ENCODE peak calls at places on chromosomes 5 and 9, in ten cellular contexts. One of them, this sample, is unnamed.

GRCh38 chr5:33556330-33557328 is 115.9 kb downstream of the TARS1 start:
- DNase-seq in cardiac fibroblast: no peak
- DNase-seq in GM23248: no peak
- DNase-seq in mucosa of descending colon: no peak
- DNase-seq in WERI-Rb-1: no peak
- DNase-seq in SK-N-SH: no peak
- DNase-seq in A673: no peak
- DNase-seq in prostate gland: no peak
- DNase-seq in tibial nerve: no peak
- DNase-seq in CD4-positive, alpha-beta memory T cell: no peak
- DNase-seq in this sample: no peak

GRCh38 chr5:15620501-15620900 is 120.5 kb downstream of the FBXL7 start:
- DNase-seq in cardiac fibroblast: peak; percentile 86
- DNase-seq in GM23248: peak; percentile 95
- DNase-seq in mucosa of descending colon: no peak
- DNase-seq in WERI-Rb-1: no peak
- DNase-seq in SK-N-SH: no peak
- DNase-seq in A673: no peak
- DNase-seq in prostate gland: no peak
- DNase-seq in tibial nerve: peak; percentile 14
- DNase-seq in CD4-positive, alpha-beta memory T cell: no peak
- DNase-seq in this sample: no peak

GRCh38 chr5:126438267-126438666 is 15.1 kb downstream of the GRAMD2B start:
- DNase-seq in cardiac fibroblast: no peak
- DNase-seq in GM23248: no peak
- DNase-seq in mucosa of descending colon: no peak
- DNase-seq in WERI-Rb-1: no peak
- DNase-seq in SK-N-SH: no peak
- DNase-seq in A673: no peak
- DNase-seq in prostate gland: no peak
- DNase-seq in tibial nerve: no peak
- DNase-seq in CD4-positive, alpha-beta memory T cell: no peak
- DNase-seq in this sample: no peak

GRCh38 chr5:1050449-1051365 is 42.1 kb downstream of the NKD2 start:
- DNase-seq in cardiac fibroblast: no peak
- DNase-seq in GM23248: no peak
- DNase-seq in mucosa of descending colon: no peak
- DNase-seq in WERI-Rb-1: no peak
- DNase-seq in SK-N-SH: peak; percentile 37
- DNase-seq in A673: no peak
- DNase-seq in prostate gland: no peak
- DNase-seq in tibial nerve: no peak
- DNase-seq in CD4-positive, alpha-beta memory T cell: no peak
- DNase-seq in this sample: no peak

GRCh38 chr9:77512876-77513275 is 135.2 kb downstream of the GNA14 start:
- DNase-seq in cardiac fibroblast: peak; percentile 26
- DNase-seq in GM23248: no peak
- DNase-seq in mucosa of descending colon: no peak
- DNase-seq in WERI-Rb-1: no peak
- DNase-seq in SK-N-SH: no peak
- DNase-seq in A673: peak; percentile 24
- DNase-seq in prostate gland: no peak
- DNase-seq in tibial nerve: no peak
- DNase-seq in CD4-positive, alpha-beta memory T cell: no peak
- DNase-seq in this sample: no peak

GRCh38 chr5:114362197-114362976 is 517 bp downstream of the KCNN2 start:
- DNase-seq in cardiac fibroblast: peak; percentile 1
- DNase-seq in GM23248: peak; percentile 4
- DNase-seq in mucosa of descending colon: no peak
- DNase-seq in WERI-Rb-1: peak; percentile 39
- DNase-seq in SK-N-SH: peak; percentile 48
- DNase-seq in A673: peak; percentile 10
- DNase-seq in prostate gland: no peak
- DNase-seq in tibial nerve: no peak
- DNase-seq in CD4-positive, alpha-beta memory T cell: no peak
- DNase-seq in this sample: no peak

GRCh38 chr9:128091144-128091543 is 23.1 kb downstream of the SLC25A25 start:
- DNase-seq in cardiac fibroblast: peak; percentile 94
- DNase-seq in GM23248: peak; percentile 93
- DNase-seq in mucosa of descending colon: peak; percentile 54
- DNase-seq in WERI-Rb-1: no peak
- DNase-seq in SK-N-SH: peak; percentile 93
- DNase-seq in A673: peak; percentile 82
- DNase-seq in prostate gland: peak; percentile 60
- DNase-seq in tibial nerve: peak; percentile 57
- DNase-seq in CD4-positive, alpha-beta memory T cell: no peak
- DNase-seq in this sample: no peak

GRCh38 chr5:29169851-29170250 is 2023.6 kb upstream of the CDH6 start:
- DNase-seq in cardiac fibroblast: no peak
- DNase-seq in GM23248: no peak
- DNase-seq in mucosa of descending colon: no peak
- DNase-seq in WERI-Rb-1: no peak
- DNase-seq in SK-N-SH: no peak
- DNase-seq in A673: no peak
- DNase-seq in prostate gland: no peak
- DNase-seq in tibial nerve: no peak
- DNase-seq in CD4-positive, alpha-beta memory T cell: no peak
- DNase-seq in this sample: no peak

GRCh38 chr5:151694035-151694485 is 7.3 kb upstream of the SPARC start:
- DNase-seq in cardiac fibroblast: peak; percentile 85
- DNase-seq in GM23248: peak; percentile 53
- DNase-seq in mucosa of descending colon: no peak
- DNase-seq in WERI-Rb-1: no peak
- DNase-seq in SK-N-SH: no peak
- DNase-seq in A673: no peak
- DNase-seq in prostate gland: no peak
- DNase-seq in tibial nerve: no peak
- DNase-seq in CD4-positive, alpha-beta memory T cell: no peak
- DNase-seq in this sample: no peak

GRCh38 chr9:137417161-137418021 is 5.6 kb downstream of the EXD3 start:
- DNase-seq in cardiac fibroblast: no peak
- DNase-seq in GM23248: no peak
- DNase-seq in mucosa of descending colon: peak; percentile 45
- DNase-seq in WERI-Rb-1: no peak
- DNase-seq in SK-N-SH: no peak
- DNase-seq in A673: no peak
- DNase-seq in prostate gland: no peak
- DNase-seq in tibial nerve: no peak
- DNase-seq in CD4-positive, alpha-beta memory T cell: no peak
- DNase-seq in this sample: no peak

GRCh38 chr5:80082221-80082620 is 47.1 kb downstream of the THBS4 start:
- DNase-seq in cardiac fibroblast: no peak
- DNase-seq in GM23248: no peak
- DNase-seq in mucosa of descending colon: no peak
- DNase-seq in WERI-Rb-1: no peak
- DNase-seq in SK-N-SH: no peak
- DNase-seq in A673: no peak
- DNase-seq in prostate gland: no peak
- DNase-seq in tibial nerve: no peak
- DNase-seq in CD4-positive, alpha-beta memory T cell: no peak
- DNase-seq in this sample: no peak

GRCh38 chr5:80077317-80077716 is 42.2 kb downstream of the THBS4 start:
- DNase-seq in cardiac fibroblast: no peak
- DNase-seq in GM23248: no peak
- DNase-seq in mucosa of descending colon: no peak
- DNase-seq in WERI-Rb-1: no peak
- DNase-seq in SK-N-SH: no peak
- DNase-seq in A673: no peak
- DNase-seq in prostate gland: no peak
- DNase-seq in tibial nerve: no peak
- DNase-seq in CD4-positive, alpha-beta memory T cell: no peak
- DNase-seq in this sample: no peak

GRCh38 chr5:80078921-80079320 is 43.8 kb downstream of the THBS4 start:
- DNase-seq in cardiac fibroblast: no peak
- DNase-seq in GM23248: no peak
- DNase-seq in mucosa of descending colon: no peak
- DNase-seq in WERI-Rb-1: no peak
- DNase-seq in SK-N-SH: no peak
- DNase-seq in A673: no peak
- DNase-seq in prostate gland: no peak
- DNase-seq in tibial nerve: no peak
- DNase-seq in CD4-positive, alpha-beta memory T cell: no peak
- DNase-seq in this sample: no peak

GRCh38 chr5:80083115-80083890 is 48.2 kb downstream of the THBS4 start:
- DNase-seq in cardiac fibroblast: peak; percentile 82
- DNase-seq in GM23248: peak; percentile 94
- DNase-seq in mucosa of descending colon: no peak
- DNase-seq in WERI-Rb-1: no peak
- DNase-seq in SK-N-SH: peak; percentile 76
- DNase-seq in A673: peak; percentile 87
- DNase-seq in prostate gland: no peak
- DNase-seq in tibial nerve: peak; percentile 19
- DNase-seq in CD4-positive, alpha-beta memory T cell: peak; percentile 50
- DNase-seq in this sample: no peak

GRCh38 chr5:80082731-80083114 is 47.6 kb downstream of the THBS4 start:
- DNase-seq in cardiac fibroblast: peak; percentile 87
- DNase-seq in GM23248: peak; percentile 94
- DNase-seq in mucosa of descending colon: peak; percentile 56
- DNase-seq in WERI-Rb-1: peak; percentile 83
- DNase-seq in SK-N-SH: peak; percentile 59
- DNase-seq in A673: peak; percentile 92
- DNase-seq in prostate gland: peak; percentile 45
- DNase-seq in tibial nerve: peak; percentile 39
- DNase-seq in CD4-positive, alpha-beta memory T cell: peak; percentile 49
- DNase-seq in this sample: peak; percentile 23
- H3K4me3 ChIP-seq in cardiac fibroblast: no peak overlapping the region
- H3K4me3 ChIP-seq in GM23248: peak overlapping the region; percentile 72
- H3K4me3 ChIP-seq in mucosa of descending colon: no peak overlapping the region
- H3K4me3 ChIP-seq in WERI-Rb-1: no peak overlapping the region
- H3K4me3 ChIP-seq in SK-N-SH: no peak overlapping the region
- H3K4me3 ChIP-seq in A673: peak overlapping the region; percentile 33
- H3K4me3 ChIP-seq in prostate gland: peak overlapping the region; percentile 2
- H3K4me3 ChIP-seq in tibial nerve: peak overlapping the region; percentile 23
- H3K4me3 ChIP-seq in CD4-positive, alpha-beta memory T cell: no peak overlapping the region
- H3K4me3 ChIP-seq in this sample: no peak overlapping the region

GRCh38 chr9:23850242-23851023 is 24.4 kb upstream of the ELAVL2 start:
- DNase-seq in cardiac fibroblast: no peak
- DNase-seq in GM23248: peak; percentile 1
- DNase-seq in mucosa of descending colon: no peak
- DNase-seq in WERI-Rb-1: peak; percentile 46
- DNase-seq in SK-N-SH: peak; percentile 53
- DNase-seq in A673: no peak
- DNase-seq in prostate gland: no peak
- DNase-seq in tibial nerve: no peak
- DNase-seq in CD4-positive, alpha-beta memory T cell: no peak
- DNase-seq in this sample: no peak
- H3K4me3 ChIP-seq in cardiac fibroblast: no peak overlapping the region
- H3K4me3 ChIP-seq in GM23248: peak overlapping the region; percentile 51
- H3K4me3 ChIP-seq in mucosa of descending colon: no peak overlapping the region
- H3K4me3 ChIP-seq in WERI-Rb-1: peak overlapping the region; percentile 79
- H3K4me3 ChIP-seq in SK-N-SH: peak overlapping the region; percentile 55
- H3K4me3 ChIP-seq in A673: no peak overlapping the region
- H3K4me3 ChIP-seq in prostate gland: peak overlapping the region; percentile 20
- H3K4me3 ChIP-seq in tibial nerve: peak overlapping the region; percentile 30
- H3K4me3 ChIP-seq in CD4-positive, alpha-beta memory T cell: no peak overlapping the region
- H3K4me3 ChIP-seq in this sample: no peak overlapping the region

DNA sequence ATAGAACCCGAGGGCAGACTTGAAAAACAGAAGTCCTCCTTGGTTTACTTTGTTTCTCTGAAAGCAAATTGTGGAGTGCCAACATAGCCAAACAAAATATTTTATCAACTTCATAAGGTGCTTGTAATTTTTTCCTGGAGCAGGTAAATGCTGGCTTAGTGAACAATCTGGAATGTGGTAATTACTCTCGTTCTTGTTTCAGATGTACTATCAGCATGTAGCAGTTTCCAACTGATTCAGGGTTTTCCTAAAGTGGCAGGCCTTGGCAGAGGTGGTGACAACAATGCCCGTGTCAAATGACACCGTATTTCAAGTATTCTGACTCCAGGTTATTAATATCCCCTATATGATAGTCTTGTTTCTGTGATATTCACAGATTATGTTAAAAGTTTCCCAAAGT is 1.2 kb downstream of the C9orf72 start:
- DNase-seq in cardiac fibroblast: no peak
- DNase-seq in GM23248: no peak
- DNase-seq in mucosa of descending colon: no peak
- DNase-seq in WERI-Rb-1: no peak
- DNase-seq in SK-N-SH: no peak
- DNase-seq in A673: no peak
- DNase-seq in prostate gland: peak; percentile 9
- DNase-seq in tibial nerve: no peak
- DNase-seq in CD4-positive, alpha-beta memory T cell: no peak
- DNase-seq in this sample: no peak
- H3K4me3 ChIP-seq in cardiac fibroblast: no peak overlapping the region
- H3K4me3 ChIP-seq in GM23248: peak overlapping the region; percentile 75
- H3K4me3 ChIP-seq in mucosa of descending colon: no peak overlapping the region
- H3K4me3 ChIP-seq in WERI-Rb-1: no peak overlapping the region
- H3K4me3 ChIP-seq in SK-N-SH: peak overlapping the region; percentile 67
- H3K4me3 ChIP-seq in A673: peak overlapping the region; percentile 67
- H3K4me3 ChIP-seq in prostate gland: peak overlapping the region; percentile 69
- H3K4me3 ChIP-seq in tibial nerve: no peak overlapping the region
- H3K4me3 ChIP-seq in CD4-positive, alpha-beta memory T cell: no peak overlapping the region
- H3K4me3 ChIP-seq in this sample: no peak overlapping the region

GRCh38 chr9:93187574-93187973 is 3.6 kb downstream of the WNK2 start:
- DNase-seq in cardiac fibroblast: no peak
- DNase-seq in GM23248: no peak
- DNase-seq in mucosa of descending colon: no peak
- DNase-seq in WERI-Rb-1: no peak
- DNase-seq in SK-N-SH: no peak
- DNase-seq in A673: no peak
- DNase-seq in prostate gland: no peak
- DNase-seq in tibial nerve: no peak
- DNase-seq in CD4-positive, alpha-beta memory T cell: no peak
- DNase-seq in this sample: no peak

GRCh38 chr9:93186151-93186715 is 2.3 kb downstream of the WNK2 start:
- DNase-seq in cardiac fibroblast: no peak
- DNase-seq in GM23248: no peak
- DNase-seq in mucosa of descending colon: no peak
- DNase-seq in WERI-Rb-1: no peak
- DNase-seq in SK-N-SH: peak; percentile 45
- DNase-seq in A673: no peak
- DNase-seq in prostate gland: peak; percentile 39
- DNase-seq in tibial nerve: no peak
- DNase-seq in CD4-positive, alpha-beta memory T cell: no peak
- DNase-seq in this sample: no peak

GRCh38 chr9:93185261-93186150 is 1.6 kb downstream of the WNK2 start:
- DNase-seq in cardiac fibroblast: no peak
- DNase-seq in GM23248: no peak
- DNase-seq in mucosa of descending colon: peak; percentile 69
- DNase-seq in WERI-Rb-1: no peak
- DNase-seq in SK-N-SH: peak; percentile 71
- DNase-seq in A673: no peak
- DNase-seq in prostate gland: no peak
- DNase-seq in tibial nerve: no peak
- DNase-seq in CD4-positive, alpha-beta memory T cell: no peak
- DNase-seq in this sample: no peak

GRCh38 chr9:93188426-93189368 is 4.8 kb downstream of the WNK2 start:
- DNase-seq in cardiac fibroblast: no peak
- DNase-seq in GM23248: no peak
- DNase-seq in mucosa of descending colon: peak; percentile 37
- DNase-seq in WERI-Rb-1: no peak
- DNase-seq in SK-N-SH: no peak
- DNase-seq in A673: no peak
- DNase-seq in prostate gland: no peak
- DNase-seq in tibial nerve: no peak
- DNase-seq in CD4-positive, alpha-beta memory T cell: no peak
- DNase-seq in this sample: no peak

DNA sequence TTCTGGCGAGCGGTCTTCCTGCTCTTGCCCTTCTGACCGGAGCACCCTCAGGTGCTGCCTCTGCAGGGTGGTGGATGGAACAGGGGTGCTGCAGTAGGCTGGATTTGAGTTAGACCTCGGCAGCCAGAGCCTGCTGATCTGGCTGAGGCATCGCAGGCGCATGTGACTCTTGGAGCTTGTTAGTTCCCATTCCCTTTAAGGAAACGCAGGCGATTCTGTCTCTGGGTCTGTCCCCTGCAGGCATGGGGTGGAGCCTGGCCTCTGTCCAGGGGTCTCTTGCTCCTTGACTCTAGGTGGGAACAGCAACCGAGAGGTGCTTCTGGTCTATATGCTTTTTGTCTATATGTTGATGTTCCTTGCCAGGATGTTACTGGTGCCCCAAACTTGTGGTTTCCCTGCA is 3.1 kb downstream of the WNK2 start:
- DNase-seq in cardiac fibroblast: no peak
- DNase-seq in GM23248: no peak
- DNase-seq in mucosa of descending colon: peak; percentile 65
- DNase-seq in WERI-Rb-1: no peak
- DNase-seq in SK-N-SH: peak; percentile 47
- DNase-seq in A673: no peak
- DNase-seq in prostate gland: peak; percentile 50
- DNase-seq in tibial nerve: no peak
- DNase-seq in CD4-positive, alpha-beta memory T cell: no peak
- DNase-seq in this sample: no peak
- H3K4me3 ChIP-seq in cardiac fibroblast: no peak overlapping the region
- H3K4me3 ChIP-seq in GM23248: no peak overlapping the region
- H3K4me3 ChIP-seq in mucosa of descending colon: no peak overlapping the region
- H3K4me3 ChIP-seq in WERI-Rb-1: no peak overlapping the region
- H3K4me3 ChIP-seq in SK-N-SH: no peak overlapping the region
- H3K4me3 ChIP-seq in A673: no peak overlapping the region
- H3K4me3 ChIP-seq in prostate gland: no peak overlapping the region
- H3K4me3 ChIP-seq in tibial nerve: no peak overlapping the region
- H3K4me3 ChIP-seq in CD4-positive, alpha-beta memory T cell: no peak overlapping the region
- H3K4me3 ChIP-seq in this sample: no peak overlapping the region

This sample was measured in effector memory CD4-positive, alpha-beta T cell.